ENCODE peak calls at places on chromosomes 16 and 17, in nine cellular contexts. I, B, E, A, J, H, V, M and X are unnamed samples.

GRCh38 chr17:40529991-40530390 is 28.6 kb upstream of the TNS4 start:
- DNase-seq in H (no peak), J (no peak), B (no peak), I (peak), A (no peak), M (no peak), V (peak), E (no peak), X (no peak)

GRCh38 chr16:88552166-88552565 is 18.0 kb upstream of the ZC3H18 start:
- DNase-seq in B (no peak), I (no peak), A (no peak), V (no peak), H (no peak), M (no peak), J (no peak), E (no peak), X (no peak)

GRCh38 chr17:2232244-2232638 is 71.3 kb downstream of the SMG6 start:
- DNase-seq in E (no peak), A (peak), J (no peak), B (peak), M (no peak), H (peak), I (no peak), V (no peak), X (no peak)

GRCh38 chr17:40086150-40087044 is 14.0 kb downstream of the NR1D1 start:
- DNase-seq in M (peak), V (peak), H (peak), E (no peak), I (no peak), J (peak), A (no peak), B (no peak), X (no peak)

GRCh38 chr17:4555863-4556646 is 871 bp upstream of the MYBBP1A start:
- DNase-seq in A (no peak), M (no peak), B (no peak), I (no peak), V (no peak), H (no peak), J (no peak), E (peak), X (no peak)

GRCh38 chr17:1878419-1879121 is 48.8 kb downstream of the RPA1 start:
- DNase-seq in M (no peak), J (no peak), A (peak), I (no peak), B (no peak), H (no peak), V (peak), E (no peak), X (no peak)

GRCh38 chr17:82938486-82939212 is 98.8 kb upstream of the ZNF750 start:
- DNase-seq in A (no peak), B (no peak), E (peak), J (peak), M (no peak), V (no peak), I (peak), H (no peak), X (no peak)

GRCh38 chr16:82990155-82990554 is 363.4 kb downstream of the CDH13 start:
- DNase-seq in H (peak), M (no peak), E (no peak), B (no peak), J (no peak), A (peak), V (no peak), I (no peak), X (no peak)

GRCh38 chr16:50396770-50397525 is 28.2 kb upstream of the BRD7 start:
- DNase-seq in M (no peak), V (peak), H (no peak), I (no peak), B (peak), E (no peak), J (no peak), A (peak), X (no peak)

GRCh38 chr16:80273635-80274538 is 266.9 kb upstream of the DYNLRB2 start:
- DNase-seq in B (no peak), E (no peak), I (no peak), H (no peak), V (no peak), M (no peak), J (no peak), A (peak), X (no peak)

GRCh38 chr16:30382398-30383015 is at the start of gene SEPTIN1:
- DNase-seq in B (no peak), H (no peak), J (peak), V (no peak), A (no peak), I (no peak), M (peak), E (no peak), X (no peak)

GRCh38 chr17:55056530-55056929 is 88.0 kb downstream of the STXBP4 start:
- DNase-seq in I (no peak), V (peak), A (no peak), B (peak), H (no peak), M (no peak), J (no peak), E (no peak), X (no peak)

GRCh38 chr16:54633943-54634362 is 296.7 kb upstream of the IRX5 start:
- DNase-seq in B (no peak), M (no peak), J (no peak), E (no peak), V (no peak), I (no peak), A (peak), H (peak), X (no peak)

DNA sequence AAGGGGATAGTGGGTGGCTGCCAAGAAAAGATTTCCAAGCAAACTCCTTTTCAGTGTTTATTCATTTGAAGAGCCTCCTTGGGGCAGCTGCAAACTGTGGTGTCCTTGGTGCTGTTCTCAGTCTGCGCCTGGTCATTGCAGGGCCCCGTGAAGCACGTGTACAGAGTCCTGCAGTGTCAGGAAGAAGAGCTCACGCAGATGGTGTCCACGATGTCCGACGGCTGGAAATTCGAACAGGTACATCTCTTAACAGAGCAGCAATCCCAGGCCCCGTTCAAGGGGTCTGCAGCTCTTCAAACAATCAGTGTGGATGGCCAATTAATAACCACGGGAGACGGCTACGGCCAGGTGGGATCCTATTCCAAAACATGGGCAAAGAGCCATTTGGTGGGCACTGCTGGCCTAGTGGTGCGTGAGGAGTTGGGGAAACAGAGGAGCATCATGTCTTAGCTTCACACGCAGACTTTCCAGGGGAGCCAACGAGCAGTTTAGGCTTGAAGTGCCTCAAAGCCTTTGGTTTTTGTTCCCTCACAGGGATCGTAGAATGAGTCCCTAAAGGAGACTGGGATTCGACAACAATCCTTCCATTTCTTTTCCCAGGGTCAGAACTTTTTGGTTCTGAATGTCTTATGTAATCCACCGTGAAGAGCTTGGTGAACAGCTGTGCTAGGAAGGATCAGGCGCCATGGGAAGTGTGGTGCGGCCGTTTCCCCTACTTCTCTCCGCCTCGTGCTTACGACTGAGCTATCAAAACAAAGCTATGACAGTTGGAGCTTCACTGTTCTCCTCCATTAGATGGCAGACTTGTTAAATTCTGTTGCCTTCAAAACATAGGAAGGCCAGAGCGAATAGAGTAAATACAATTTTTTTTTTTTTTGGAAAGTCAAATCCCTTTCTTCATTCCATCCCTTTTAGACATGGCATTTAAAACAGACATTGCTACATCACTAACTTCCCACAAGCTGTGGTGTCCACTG is 12.6 kb downstream of the KCTD2 start:
- DNase-seq in B (no peak), I (no peak), A (peak), H (peak), M (no peak), E (peak), J (peak), V (peak), X (no peak)
- TF ChIP-seq CTCF in B (peak), I (peak), A (peak), H (peak), M (no peak), E (peak), J (peak), V (peak), X (peak)

GRCh38 chr17:77822302-77823030 is 136.0 kb upstream of the TNRC6C start:
- DNase-seq in I (peak), J (no peak), E (no peak), M (no peak), A (peak), V (no peak), H (peak), B (no peak), X (no peak)

GRCh38 chr17:77824102-77824779 is 134.3 kb upstream of the TNRC6C start:
- DNase-seq in I (peak), V (no peak), E (peak), J (no peak), H (no peak), M (no peak), B (no peak), A (no peak), X (no peak)

GRCh38 chr17:77819497-77819896 is 139.0 kb upstream of the TNRC6C start:
- DNase-seq in J (no peak), E (no peak), I (peak), B (no peak), V (no peak), A (no peak), M (no peak), H (no peak), X (no peak)

GRCh38 chr17:77817953-77818352 is 140.6 kb upstream of the TNRC6C start:
- DNase-seq in J (no peak), E (no peak), A (no peak), I (no peak), B (peak), V (no peak), H (no peak), M (no peak), X (no peak)

DNA sequence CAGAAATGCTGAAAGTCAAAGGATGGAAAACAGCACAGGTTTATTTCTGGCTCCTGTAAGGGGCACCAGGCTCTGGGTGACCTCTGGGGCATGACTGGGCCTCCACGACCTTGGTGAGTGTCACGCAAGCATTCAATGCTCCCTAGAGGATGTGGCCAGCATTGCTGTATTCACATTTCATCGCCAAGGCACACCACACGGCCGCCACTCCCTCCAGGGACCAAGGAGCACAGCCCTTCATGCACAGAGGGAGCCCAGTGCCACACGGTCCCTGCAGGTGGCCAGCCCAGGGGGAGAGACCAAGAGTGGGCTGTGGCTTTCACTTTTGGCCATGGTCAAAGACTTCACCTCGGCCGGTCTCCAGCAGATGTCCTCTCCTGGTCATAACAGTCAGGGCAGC is 137.4 kb upstream of the TNRC6C start:
- DNase-seq in I (peak), V (no peak), E (no peak), H (no peak), M (no peak), A (no peak), J (no peak), B (no peak), X (no peak)
- TF ChIP-seq CTCF in I (no peak), V (no peak), E (no peak), H (no peak), M (no peak), A (no peak), J (no peak), B (no peak), X (no peak)

DNA sequence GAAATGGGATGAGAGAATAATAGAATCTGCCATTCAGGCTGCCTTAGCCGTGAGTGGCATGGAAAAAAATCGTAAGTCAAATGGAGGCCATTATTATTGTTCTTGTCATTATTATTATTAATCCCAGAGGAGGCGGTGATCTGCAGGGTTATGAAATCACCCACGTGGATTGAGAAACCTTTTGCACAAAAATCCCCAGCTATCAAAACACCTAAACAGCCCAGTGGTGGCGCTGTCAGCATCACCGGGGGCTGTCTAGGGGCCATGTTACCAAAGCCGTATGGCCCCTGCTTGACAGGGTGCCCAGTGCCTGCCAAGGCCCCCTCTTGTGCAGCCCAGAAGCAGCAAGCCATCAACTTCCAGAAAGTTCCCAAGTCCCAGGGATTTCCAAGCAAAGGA is 25.2 kb downstream of the CNGB1 start:
- DNase-seq in H (peak), I (no peak), A (no peak), B (no peak), J (no peak), M (no peak), E (no peak), V (no peak), X (no peak)
- TF ChIP-seq CTCF in H (peak), I (no peak), A (no peak), B (peak), J (no peak), M (no peak), E (no peak), V (no peak), X (no peak)

DNA sequence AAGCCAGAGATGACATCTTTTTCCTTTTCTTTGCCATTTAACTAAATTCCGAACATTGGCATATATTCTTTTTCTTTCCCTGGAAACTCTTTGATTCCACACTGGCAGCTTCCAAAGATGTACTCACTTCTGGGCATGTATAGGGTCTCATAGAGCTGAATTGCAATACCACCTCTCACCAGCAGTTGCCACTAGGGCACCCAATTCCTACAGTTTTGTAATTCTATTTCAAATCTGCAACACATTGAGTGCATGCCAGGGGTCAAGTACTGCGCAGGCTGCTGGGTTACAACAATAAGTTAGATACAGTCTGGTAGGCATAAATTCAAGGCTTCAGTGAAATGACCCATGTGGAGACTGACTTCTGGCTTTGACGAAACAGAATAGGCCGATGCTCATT is 208.8 kb upstream of the NLRP1 start:
- DNase-seq in J (no peak), V (no peak), B (no peak), E (no peak), I (no peak), A (no peak), H (no peak), M (no peak), X (no peak)
- TF ChIP-seq CTCF in J (no peak), V (peak), B (peak), E (no peak), I (no peak), A (peak), H (peak), M (no peak), X (peak)